ENCODE peak calls at places on chromosomes 11 and 22, in five cellular contexts. Q is GM10248; R is stimulated activated CD8-positive, alpha-beta memory T cell treated with anti-CD3 and anti-CD28 coated beads, Interleukin-2, amount 100 ng/mL, for 48 hours; N is mesendoderm; P is GM23248. W is an unnamed sample.

GRCh38 chr11:87604350-87604749 is 566.6 kb downstream of the TMEM135 start:
- DNase-seq in Q (no peak), R (no peak), P (no peak), N (no peak), W (no peak)

GRCh38 chr11:45644981-45645889 is 20.2 kb downstream of the CHST1 start:
- DNase-seq in P (no peak), N (no peak), R (no peak), Q (no peak), W (no peak)

GRCh38 chr22:50498322-50498861 is 9.1 kb downstream of the LMF2 start:
- DNase-seq in N (peak), R (peak), Q (peak), P (peak), W (peak)

GRCh38 chr11:63371396-63371795 is 1.8 kb downstream of the SLC22A9 start:
- DNase-seq in R (no peak), Q (no peak), N (no peak), P (no peak), W (no peak)

GRCh38 chr22:50445071-50445879 is 29.6 kb downstream of the SBF1 start:
- DNase-seq in R (no peak), Q (no peak), P (no peak), N (no peak), W (no peak)

GRCh38 chr11:16986434-16987204 is 27.6 kb downstream of the PLEKHA7 start:
- DNase-seq in N (peak), R (peak), Q (peak), P (no peak), W (no peak)

GRCh38 chr11:18733202-18733601 is 7.2 kb upstream of the IGSF22 start:
- DNase-seq in R (no peak), N (no peak), Q (no peak), P (no peak), W (no peak)

GRCh38 chr11:32131321-32131720 is 40.4 kb downstream of the RCN1 start:
- DNase-seq in P (peak), R (no peak), N (no peak), Q (no peak), W (no peak)

GRCh38 chr11:61928606-61929005 is 11.2 kb upstream of the RAB3IL1 start:
- DNase-seq in R (no peak), Q (no peak), P (peak), N (no peak), W (no peak)

GRCh38 chr11:62555464-62556092 is 9.0 kb upstream of the AHNAK start:
- DNase-seq in N (peak), Q (peak), P (peak), R (no peak), W (no peak)

GRCh38 chr11:72741429-72741833 is 10.8 kb downstream of the ARAP1 start:
- DNase-seq in Q (no peak), R (no peak), N (peak), P (no peak), W (no peak)

GRCh38 chr11:2313051-2313951 is 11.5 kb downstream of the TSPAN32 start:
- DNase-seq in R (no peak), N (no peak), Q (no peak), P (no peak), W (no peak)

GRCh38 chr11:119334173-119334930 is at the start of gene RNF26:
- DNase-seq in P (peak), N (peak), Q (peak), R (peak), W (peak)

GRCh38 chr11:122804796-122805195 is 33.5 kb upstream of the CRTAM start:
- DNase-seq in Q (no peak), P (peak), R (no peak), N (peak), W (no peak)

GRCh38 chr22:42459273-42460040 is 27.3 kb upstream of the NFAM1 start:
- DNase-seq in P (no peak), Q (no peak), N (peak), R (no peak), W (no peak)

GRCh38 chr22:39819429-39819828 is 74.1 kb downstream of the ENTHD1 start:
- DNase-seq in N (no peak), P (no peak), Q (no peak), R (no peak), W (no peak)

GRCh38 chr22:47163876-47164513 is 401.5 kb downstream of the TBC1D22A start:
- DNase-seq in P (no peak), N (no peak), R (no peak), Q (no peak), W (no peak)

GRCh38 chr22:44363980-44364749 is 51.4 kb upstream of the SHISAL1 start:
- DNase-seq in N (no peak), R (no peak), P (peak), Q (no peak), W (no peak)

GRCh38 chr11:11533751-11534150 is 88.1 kb downstream of the GALNT18 start:
- DNase-seq in Q (no peak), P (no peak), R (no peak), N (no peak), W (peak)

GRCh38 chr11:118924591-118925585 is 838 bp downstream of the BCL9L start:
- DNase-seq in Q (peak), P (peak), R (no peak), N (peak), W (no peak)

GRCh38 chr11:112694813-112695212 is 266.4 kb upstream of the NCAM1 start:
- DNase-seq in P (peak), N (peak), Q (no peak), R (no peak), W (peak)

GRCh38 chr11:31779268-31779879 is 31.7 kb downstream of the PAX6 start:
- DNase-seq in R (no peak), N (peak), Q (no peak), P (peak), W (peak)

GRCh38 chr22:43825651-43826050 is 13.5 kb upstream of the EFCAB6 start:
- DNase-seq in P (peak), Q (no peak), N (no peak), R (no peak), W (no peak)

GRCh38 chr11:101866619-101867491 is 48.0 kb upstream of the CEP126 start:
- DNase-seq in P (peak), R (no peak), N (peak), Q (no peak), W (no peak)

GRCh38 chr22:49848690-49849160 is 4.9 kb upstream of the ZBED4 start:
- DNase-seq in N (no peak), P (no peak), Q (no peak), R (no peak), W (no peak)

GRCh38 chr22:35568751-35569725 is 28.4 kb downstream of the RASD2 start:
- DNase-seq in R (no peak), P (peak), Q (no peak), N (no peak), W (no peak)

GRCh38 chr22:37844904-37845334 is 785 bp upstream of the ANKRD54 start:
- DNase-seq in P (peak), Q (no peak), N (no peak), R (no peak), W (no peak)

GRCh38 chr11:71454470-71455113 is 1.6 kb downstream of the NADSYN1 start:
- DNase-seq in R (no peak), N (no peak), P (no peak), Q (no peak), W (no peak)

GRCh38 chr11:132125855-132126841 is 755.7 kb downstream of the NTM start:
- DNase-seq in N (peak), P (peak), R (no peak), Q (peak), W (no peak)

GRCh38 chr11:115769891-115770290 is 265.7 kb upstream of the CADM1 start:
- DNase-seq in R (no peak), N (no peak), P (no peak), Q (no peak), W (peak)

GRCh38 chr11:6611092-6612007 is 666 bp downstream of the TAF10 start:
- DNase-seq in R (no peak), N (peak), P (peak), Q (peak), W (no peak)

GRCh38 chr22:28594076-28594783 is 85.4 kb downstream of the TTC28 start:
- DNase-seq in N (no peak), Q (no peak), P (no peak), R (no peak), W (no peak)

W was measured in NCI-H446 treated with DMSO at 0.1 percent for 48 hours.